ENCODE peak calls at places on chromosomes 1 and 21, in six cellular contexts. N, E, I, G, A and Y are unnamed samples.

GRCh38 chr1:230863449-230863848 is 4.9 kb downstream of the C1orf198 start:
- DNase-seq in N (no peak), E (no peak), I (no peak), G (no peak), A (no peak), Y (no peak)

GRCh38 chr21:39648879-39649278 is 36.1 kb downstream of the B3GALT5 start:
- DNase-seq in N (no peak), E (no peak), I (no peak), G (no peak), A (no peak), Y (no peak)

GRCh38 chr1:119275145-119275929 is 93.2 kb upstream of the HAO2 start:
- DNase-seq in N (peak; percentile 39), E (no peak), I (no peak), G (peak; percentile 13), A (no peak), Y (peak; percentile 44)

GRCh38 chr1:66182551-66183178 is 351.3 kb upstream of the SGIP1 start:
- DNase-seq in N (no peak), E (no peak), I (no peak), G (peak; percentile 54), A (no peak), Y (no peak)

GRCh38 chr1:241269116-241269515 is 87.9 kb downstream of the RGS7 start:
- DNase-seq in N (no peak), E (no peak), I (no peak), G (peak; percentile 7), A (no peak), Y (no peak)

GRCh38 chr1:223041481-223041880 is 101.6 kb downstream of the TLR5 start:
- DNase-seq in N (no peak), E (no peak), I (no peak), G (no peak), A (no peak), Y (no peak)

GRCh38 chr1:158019177-158019868 is 25.9 kb downstream of the KIRREL1 start:
- DNase-seq in N (peak; percentile 73), E (no peak), I (peak; percentile 58), G (peak; percentile 76), A (no peak), Y (peak; percentile 96)

GRCh38 chr1:201295861-201296260 is 12.6 kb downstream of the PKP1 start:
- DNase-seq in N (no peak), E (no peak), I (no peak), G (peak; percentile 48), A (no peak), Y (no peak)

GRCh38 chr1:13699510-13699909 is 478 bp upstream of the PRDM2 start:
- DNase-seq in N (no peak), E (no peak), I (peak; percentile 26), G (no peak), A (no peak), Y (peak; percentile 10)

GRCh38 chr1:43358121-43358745 is 548 bp upstream of the CDC20 start:
- DNase-seq in N (peak; percentile 49), E (no peak), I (no peak), G (peak; percentile 58), A (no peak), Y (peak; percentile 88)

GRCh38 chr1:226738421-226738994 is 574 bp downstream of the ITPKB start:
- DNase-seq in N (no peak), E (peak; percentile 77), I (peak; percentile 35), G (no peak), A (no peak), Y (peak; percentile 49)

GRCh38 chr1:205805082-205805711 is 7.8 kb downstream of the SLC41A1 start:
- DNase-seq in N (no peak), E (no peak), I (no peak), G (no peak), A (no peak), Y (no peak)

GRCh38 chr21:45995686-45996179 is 14.2 kb downstream of the COL6A1 start:
- DNase-seq in N (peak; percentile 16), E (peak; percentile 37), I (peak; percentile 33), G (peak; percentile 15), A (no peak), Y (no peak)

GRCh38 chr1:115648717-115649691 is 7.2 kb downstream of the VANGL1 start:
- DNase-seq in N (no peak), E (no peak), I (no peak), G (no peak), A (no peak), Y (no peak)

GRCh38 chr1:161037661-161038522 is 872 bp downstream of the TSTD1 start:
- DNase-seq in N (no peak), E (no peak), I (peak; percentile 22), G (no peak), A (no peak), Y (no peak)

GRCh38 chr1:238139713-238140112 is 249.0 kb upstream of the ZP4 start:
- DNase-seq in N (no peak), E (no peak), I (no peak), G (no peak), A (no peak), Y (no peak)

GRCh38 chr1:26530898-26531598 is 1.5 kb downstream of the RPS6KA1 start:
- DNase-seq in N (peak; percentile 65), E (no peak), I (no peak), G (peak; percentile 82), A (no peak), Y (peak; percentile 47)

GRCh38 chr1:183584155-183584554 is 6.1 kb downstream of the NCF2 start:
- DNase-seq in N (no peak), E (no peak), I (no peak), G (no peak), A (no peak), Y (no peak)

GRCh38 chr1:200912737-200913407 is 18.2 kb downstream of the INAVA start:
- DNase-seq in N (no peak), E (no peak), I (no peak), G (no peak), A (no peak), Y (no peak)

GRCh38 chr1:31422505-31423319 is 9.7 kb downstream of the SERINC2 start:
- DNase-seq in N (peak; percentile 84), E (peak; percentile 78), I (peak; percentile 59), G (peak; percentile 75), A (no peak), Y (peak; percentile 94)

GRCh38 chr1:91997607-91998195 is 32.1 kb upstream of the EPHX4 start:
- DNase-seq in N (peak; percentile 33), E (peak; percentile 54), I (no peak), G (peak; percentile 22), A (no peak), Y (peak; percentile 15)

GRCh38 chr1:247500725-247501348 is 35.4 kb downstream of the OR2C3 start:
- DNase-seq in N (no peak), E (no peak), I (no peak), G (no peak), A (no peak), Y (no peak)

GRCh38 chr1:202221911-202222909 is 28.6 kb downstream of the LGR6 start:
- DNase-seq in N (no peak), E (no peak), I (no peak), G (no peak), A (no peak), Y (peak; percentile 64)

GRCh38 chr1:109926662-109927300 is 16.1 kb downstream of the CSF1 start:
- DNase-seq in N (no peak), E (no peak), I (no peak), G (no peak), A (no peak), Y (no peak)

GRCh38 chr1:159091547-159092397 is 15.2 kb upstream of the AIM2 start:
- DNase-seq in N (no peak), E (no peak), I (no peak), G (no peak), A (no peak), Y (no peak)
- H3K4me3 ChIP-seq in N (no peak overlapping the region), E (no peak overlapping the region), I (no peak overlapping the region), G (no peak overlapping the region), A (no peak overlapping the region), Y (no peak overlapping the region)

GRCh38 chr1:2831596-2832212 is 30.2 kb upstream of the TTC34 start:
- DNase-seq in N (no peak), E (no peak), I (no peak), G (no peak), A (no peak), Y (no peak)

GRCh38 chr1:2833454-2834145 is 32.1 kb upstream of the TTC34 start:
- DNase-seq in N (no peak), E (peak; percentile 53), I (no peak), G (no peak), A (no peak), Y (no peak)

GRCh38 chr1:2830761-2831425 is 29.4 kb upstream of the TTC34 start:
- DNase-seq in N (no peak), E (no peak), I (no peak), G (no peak), A (no peak), Y (no peak)

GRCh38 chr1:2834146-2834475 is 32.6 kb upstream of the TTC34 start:
- DNase-seq in N (no peak), E (no peak), I (no peak), G (no peak), A (no peak), Y (no peak)

DNA sequence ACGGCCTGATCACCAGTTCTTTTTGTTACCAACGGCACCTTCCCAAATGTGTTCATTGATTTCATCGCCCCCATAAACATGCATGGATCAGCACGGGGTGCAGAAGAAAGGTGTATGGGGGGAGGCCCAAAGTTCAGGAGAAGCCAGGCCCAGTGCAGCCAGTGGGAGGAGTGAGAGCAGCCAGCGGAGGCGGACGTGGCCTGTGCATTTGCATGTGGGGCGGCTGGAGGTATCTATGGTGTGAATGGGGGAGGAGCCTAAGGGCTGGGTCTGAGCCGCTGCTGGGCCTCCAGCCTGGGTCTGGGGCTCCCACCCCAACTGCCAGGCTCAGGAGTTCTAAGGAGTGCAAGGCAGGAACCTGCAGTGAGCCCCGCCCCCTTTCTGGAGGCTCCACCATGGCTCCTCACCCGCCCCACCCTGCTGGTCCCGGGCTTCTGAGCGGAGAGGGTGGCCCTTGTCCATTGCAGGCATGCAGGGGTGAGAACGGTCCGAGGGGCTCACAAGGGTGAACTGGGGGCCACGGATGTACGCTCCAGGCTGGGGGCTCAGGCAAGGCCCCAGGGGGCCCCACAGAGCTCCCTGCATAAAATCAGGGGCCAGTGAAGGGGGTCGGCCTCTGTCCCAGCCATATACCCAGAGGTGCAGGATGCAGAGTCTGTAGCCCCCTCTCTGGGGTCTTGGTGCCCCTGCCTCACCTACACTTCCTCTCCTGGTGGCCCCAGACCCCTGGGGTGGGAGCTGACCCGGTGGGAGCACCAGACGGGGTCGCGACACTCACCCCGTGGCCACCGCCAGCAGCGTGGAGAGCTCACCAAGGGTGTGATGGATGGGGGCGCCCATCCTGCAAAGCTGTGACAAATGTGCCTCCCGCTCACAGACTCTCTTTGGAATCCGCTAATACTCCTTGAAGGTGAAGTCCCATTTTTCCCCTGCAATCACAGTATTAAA is 31.3 kb upstream of the TTC34 start:
- DNase-seq in N (no peak), E (no peak), I (no peak), G (no peak), A (no peak), Y (no peak)
- H3K9me3 ChIP-seq in N (no peaks in the 10 kb centered on the region), E (no peaks in the 10 kb centered on the region), I (no peaks in the 10 kb centered on the region), G (no peaks in the 10 kb centered on the region), A (no peaks in the 10 kb centered on the region), Y (peaks cover 11% of the 10 kb centered on the region)

DNA sequence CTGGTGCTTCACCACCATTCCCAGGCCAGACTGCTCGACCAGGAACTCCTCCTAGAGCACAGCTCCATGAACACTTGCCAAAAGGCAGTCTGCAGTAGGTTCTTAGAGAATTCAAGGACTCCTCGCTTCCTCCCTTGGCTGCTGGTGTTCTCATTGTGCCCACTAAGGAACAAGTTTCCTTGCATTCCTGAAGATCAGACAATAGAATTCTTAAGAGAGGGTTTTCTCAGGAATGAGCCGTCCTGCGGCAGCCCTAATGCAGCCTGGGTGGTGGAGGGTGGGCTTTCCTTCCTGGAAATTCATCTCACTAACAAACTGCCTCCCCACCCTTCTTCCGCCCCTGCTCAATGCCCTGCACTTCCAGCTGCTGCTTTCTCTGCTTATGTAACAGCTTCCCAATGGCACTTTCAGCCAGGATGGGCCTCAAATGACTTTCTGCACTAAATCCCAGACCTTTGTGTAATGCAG is 288.0 kb downstream of the PLPP3 start:
- DNase-seq in N (no peak), E (no peak), I (peak; percentile 17), G (no peak), A (no peak), Y (peak; percentile 78)
- H3K4me1 ChIP-seq in N (no peaks in the 10 kb centered on the region), E (no peaks in the 10 kb centered on the region), I (peaks cover 2% of the 10 kb centered on the region), G (no peaks in the 10 kb centered on the region), A (no peaks in the 10 kb centered on the region), Y (peaks cover 16% of the 10 kb centered on the region)

GRCh38 chr1:233904979-233905415 is 521 bp downstream of the SLC35F3 start:
- DNase-seq in N (no peak), E (no peak), I (no peak), G (no peak), A (no peak), Y (no peak)
- H3K4me3 ChIP-seq in N (peak overlapping the region; percentile 80), E (no peak overlapping the region), I (no peak overlapping the region), G (peak overlapping the region; percentile 89), A (peak overlapping the region; percentile 24), Y (peak overlapping the region; percentile 17)